ENCODE peak calls at places on chromosome 5, in ten cellular contexts. E, C, D, M, F, W, G, I, K and N are unnamed samples.

GRCh38 chr5:181069767-181070491 is 29.9 kb downstream of the BTNL9 start:
- DNase-seq in K (no peak), M (no peak), I (no peak), E (no peak), F (no peak), W (no peak), D (no peak), G (no peak), C (no peak), N (no peak)

GRCh38 chr5:153530357-153531143 is 40.1 kb downstream of the GRIA1 start:
- DNase-seq in F (no peak), K (no peak), C (no peak), M (no peak), I (no peak), D (no peak), G (no peak), E (no peak), W (no peak), N (no peak)

GRCh38 chr5:116418016-116418415 is 156.6 kb downstream of the SEMA6A start:
- DNase-seq in W (no peak), G (no peak), D (no peak), I (no peak), M (no peak), E (no peak), C (no peak), F (no peak), K (no peak), N (no peak)

GRCh38 chr5:35285011-35285410 is 54.7 kb upstream of the PRLR start:
- DNase-seq in F (no peak), G (no peak), C (no peak), K (no peak), E (no peak), W (no peak), I (no peak), M (no peak), D (no peak), N (no peak)

GRCh38 chr5:143008809-143009521 is 238.8 kb downstream of the ARHGAP26 start:
- DNase-seq in M (peak), D (no peak), W (no peak), I (peak), E (peak), F (no peak), K (peak), C (no peak), G (peak), N (peak)

GRCh38 chr5:76986828-76987526 is 34.1 kb downstream of the CRHBP start:
- DNase-seq in F (no peak), C (no peak), E (no peak), D (peak), G (no peak), W (no peak), I (no peak), M (no peak), K (no peak), N (no peak)

GRCh38 chr5:171954721-171955120 is 51.7 kb downstream of the FBXW11 start:
- DNase-seq in F (no peak), W (no peak), G (no peak), M (no peak), C (no peak), D (no peak), K (peak), E (no peak), I (no peak), N (no peak)

GRCh38 chr5:132662925-132663770 is 5.2 kb downstream of the IL13 start:
- DNase-seq in I (no peak), C (no peak), W (peak), D (no peak), K (no peak), M (no peak), F (no peak), E (peak), G (no peak), N (no peak)

GRCh38 chr5:98836175-98836574 is 62.7 kb downstream of the RGMB start:
- DNase-seq in C (no peak), W (no peak), I (no peak), K (no peak), F (no peak), M (no peak), D (no peak), G (no peak), E (no peak), N (no peak)

GRCh38 chr5:102857090-102857818 is 102.1 kb downstream of the PAM start:
- DNase-seq in M (no peak), E (no peak), D (no peak), G (no peak), K (no peak), F (no peak), C (peak), I (no peak), W (no peak), N (no peak)

GRCh38 chr5:98248949-98249348 is 524.5 kb upstream of the RGMB start:
- DNase-seq in W (no peak), K (peak), F (no peak), D (no peak), M (no peak), E (no peak), C (no peak), G (no peak), I (no peak), N (no peak)

GRCh38 chr5:136810198-136810823 is 445.0 kb upstream of the TRPC7 start:
- DNase-seq in M (no peak), F (no peak), I (no peak), G (no peak), E (no peak), K (peak), W (no peak), C (no peak), D (no peak), N (no peak)

GRCh38 chr5:36135994-36136393 is 15.7 kb downstream of the LMBRD2 start:
- DNase-seq in K (no peak), M (no peak), I (no peak), G (no peak), D (no peak), E (no peak), W (no peak), F (no peak), C (no peak), N (no peak)

GRCh38 chr5:146249801-146250200 is 46.4 kb downstream of the RBM27 start:
- DNase-seq in E (no peak), D (no peak), M (no peak), K (no peak), I (no peak), C (no peak), F (no peak), G (no peak), W (no peak), N (no peak)

GRCh38 chr5:112878760-112879159 is 17.7 kb downstream of the SRP19 start:
- DNase-seq in F (no peak), C (no peak), D (no peak), M (no peak), E (no peak), I (no peak), G (no peak), W (no peak), K (peak), N (no peak)